ENCODE peak calls at places on chromosomes 2 and 18, in eight cellular contexts. L, J, V, M, E, Q, H and I are unnamed samples.

GRCh38 chr2:64586883-64587481 is 62.9 kb downstream of the AFTPH start:
- DNase-seq in L (no peak), J (peak), V (peak), M (no peak), E (no peak), Q (peak), H (no peak), I (peak)

GRCh38 chr18:51235011-51235789 is 37.7 kb upstream of the MEX3C start:
- DNase-seq in L (no peak), J (peak), V (peak), M (no peak), E (no peak), Q (peak), H (peak), I (no peak)

GRCh38 chr2:20561703-20562454 is 89.0 kb downstream of the HS1BP3 start:
- DNase-seq in L (no peak), J (no peak), V (no peak), M (no peak), E (no peak), Q (peak), H (no peak), I (peak)

GRCh38 chr2:154452906-154453493 is 245.5 kb upstream of the KCNJ3 start:
- DNase-seq in L (peak), J (no peak), V (peak), M (no peak), E (no peak), Q (no peak), H (no peak), I (peak)

GRCh38 chr2:186862869-186863709 is 14.1 kb upstream of the ZSWIM2 start:
- DNase-seq in L (peak), J (peak), V (peak), M (no peak), E (no peak), Q (no peak), H (no peak), I (peak)

GRCh38 chr2:110107092-110108079 is 8.2 kb downstream of the MALL start:
- DNase-seq in L (no peak), J (no peak), V (no peak), M (no peak), E (no peak), Q (no peak), H (no peak), I (no peak)

GRCh38 chr2:61537590-61538178 is 472 bp downstream of the XPO1 start:
- DNase-seq in L (no peak), J (no peak), V (no peak), M (no peak), E (no peak), Q (no peak), H (no peak), I (peak)

GRCh38 chr2:149155181-149155580 is 116.7 kb downstream of the LYPD6B start:
- DNase-seq in L (no peak), J (no peak), V (no peak), M (no peak), E (no peak), Q (no peak), H (no peak), I (no peak)

GRCh38 chr2:44055229-44055628 is 59.4 kb upstream of the LRPPRC start:
- DNase-seq in L (no peak), J (no peak), V (no peak), M (no peak), E (no peak), Q (no peak), H (no peak), I (no peak)

GRCh38 chr2:191478754-191479679 is 198.9 kb upstream of the NABP1 start:
- DNase-seq in L (peak), J (peak), V (no peak), M (no peak), E (no peak), Q (peak), H (no peak), I (peak)

GRCh38 chr2:110647777-110648176 is 30.1 kb downstream of the BUB1 start:
- DNase-seq in L (no peak), J (no peak), V (no peak), M (no peak), E (no peak), Q (no peak), H (no peak), I (no peak)

GRCh38 chr2:1625281-1626001 is 118.9 kb downstream of the PXDN start:
- DNase-seq in L (no peak), J (no peak), V (no peak), M (no peak), E (no peak), Q (peak), H (no peak), I (peak)

GRCh38 chr2:162025121-162025911 is 48.7 kb downstream of the DPP4 start:
- DNase-seq in L (no peak), J (peak), V (no peak), M (no peak), E (no peak), Q (no peak), H (no peak), I (no peak)

GRCh38 chr2:127196998-127197397 is 23.1 kb downstream of the CYP27C1 start:
- DNase-seq in L (no peak), J (no peak), V (no peak), M (no peak), E (no peak), Q (no peak), H (no peak), I (peak)

GRCh38 chr2:10238991-10239485 is 63.7 kb upstream of the HPCAL1 start:
- DNase-seq in L (no peak), J (no peak), V (no peak), M (no peak), E (no peak), Q (no peak), H (no peak), I (no peak)